ENCODE peak calls at places on chromosome 12, in seven cellular contexts. F is stimulated activated CD4-positive, alpha-beta T cell treated with anti-CD3 and anti-CD28 coated beads, Interleukin-2, amount 100 ng/mL, for 48 hours; S is NCI-H2171; Y is stromal cell of bone marrow; H is GM03348; K is ascending aorta; I is WTC11. D is an unnamed sample.

GRCh38 chr12:121537814-121538698 is 42.8 kb downstream of the KDM2B start:
- DNase-seq in S (no peak), H (peak), K (no peak), Y (no peak), I (no peak), F (peak), D (no peak)

GRCh38 chr12:53185582-53186153 is 4.9 kb upstream of the CSAD start:
- DNase-seq in Y (no peak), I (no peak), K (no peak), H (no peak), F (no peak), S (no peak), D (no peak)

GRCh38 chr12:52231305-52232232 is 1.5 kb upstream of the KRT7 start:
- DNase-seq in Y (no peak), F (no peak), S (no peak), H (no peak), I (no peak), K (no peak), D (no peak)

GRCh38 chr12:25829192-25829591 is 129.3 kb upstream of the RASSF8 start:
- DNase-seq in F (no peak), H (peak), I (no peak), K (no peak), S (no peak), Y (peak), D (no peak)

GRCh38 chr12:125549836-125550235 is 484.6 kb downstream of the AACS start:
- DNase-seq in K (no peak), Y (no peak), F (peak), H (no peak), I (peak), S (no peak), D (no peak)

GRCh38 chr12:123388218-123388947 is 4.5 kb downstream of the KMT5A start:
- DNase-seq in S (peak), I (peak), K (peak), Y (peak), F (peak), H (peak), D (no peak)

GRCh38 chr12:22729898-22730443 is 105.0 kb downstream of the ETNK1 start:
- DNase-seq in I (no peak), K (no peak), S (no peak), H (peak), F (no peak), Y (peak), D (no peak)

GRCh38 chr12:123431951-123432886 is 4.3 kb downstream of the RILPL2 start:
- DNase-seq in K (no peak), H (no peak), I (no peak), F (no peak), Y (no peak), S (no peak), D (no peak)

GRCh38 chr12:42588981-42589464 is 523 bp downstream of the PRICKLE1 start:
- DNase-seq in F (no peak), K (no peak), Y (no peak), I (peak), H (peak), S (peak), D (no peak)

GRCh38 chr12:109739747-109740693 is 26.4 kb downstream of the FAM222A start:
- DNase-seq in K (no peak), S (no peak), I (peak), H (no peak), Y (no peak), F (no peak), D (no peak)

GRCh38 chr12:6319446-6319845 is 9.0 kb downstream of the PLEKHG6 start:
- DNase-seq in K (no peak), H (no peak), Y (no peak), F (no peak), I (no peak), S (no peak), D (no peak)

GRCh38 chr12:120997448-120997847 is 18.8 kb downstream of the C12orf43 start:
- DNase-seq in K (no peak), F (no peak), S (no peak), H (no peak), I (no peak), Y (no peak), D (no peak)

GRCh38 chr12:113581342-113581741 is 109.7 kb upstream of the LHX5 start:
- DNase-seq in S (no peak), K (no peak), I (no peak), H (no peak), F (no peak), Y (no peak), D (no peak)

GRCh38 chr12:124032265-124032886 is 59.4 kb downstream of the ZNF664 start:
- DNase-seq in I (peak), F (peak), H (peak), S (peak), K (no peak), Y (peak), D (peak)

GRCh38 chr12:51687142-51687935 is 96.3 kb downstream of the SCN8A start:
- DNase-seq in F (no peak), K (no peak), Y (peak), S (no peak), H (peak), I (no peak), D (no peak)

GRCh38 chr12:75162845-75163244 is 46.8 kb downstream of the KCNC2 start:
- DNase-seq in K (no peak), S (no peak), I (no peak), F (no peak), Y (no peak), H (no peak), D (no peak)

GRCh38 chr12:118494776-118495175 is 118.4 kb downstream of the SUDS3 start:
- DNase-seq in H (no peak), S (no peak), I (no peak), Y (no peak), F (no peak), K (no peak), D (no peak)

GRCh38 chr12:130459916-130460315 is 122.2 kb downstream of the PIWIL1 start:
- DNase-seq in K (no peak), I (no peak), H (no peak), S (no peak), Y (no peak), F (no peak), D (no peak)

GRCh38 chr12:79688376-79689040 is 2.3 kb downstream of the PAWR start:
- DNase-seq in I (no peak), S (no peak), H (no peak), Y (no peak), K (no peak), F (no peak), D (no peak)

GRCh38 chr12:31037921-31038320 is 35.7 kb upstream of the DDX11 start:
- DNase-seq in S (no peak), I (no peak), F (no peak), Y (no peak), K (no peak), H (no peak), D (no peak)

GRCh38 chr12:52191841-52192791 is at the start of gene KRT80:
- DNase-seq in S (peak), K (peak), Y (peak), F (peak), I (no peak), H (peak), D (no peak)

GRCh38 chr12:116353958-116354357 is 76.5 kb upstream of the MED13L start:
- DNase-seq in I (no peak), H (no peak), Y (no peak), K (no peak), S (no peak), F (no peak), D (no peak)

GRCh38 chr12:103647267-103647666 is 60.2 kb downstream of the STAB2 start:
- DNase-seq in F (no peak), K (no peak), H (peak), I (no peak), S (no peak), Y (peak), D (no peak)

GRCh38 chr12:86230516-86231146 is 25.6 kb downstream of the MGAT4C start:
- DNase-seq in K (no peak), F (no peak), Y (no peak), I (no peak), S (no peak), H (no peak), D (no peak)

D was measured in GM18507.